ENCODE peak calls at places on chromosomes 7 and 10, in nine cellular contexts. B is epithelial cell of proximal tubule; D is GM20000; A is stimulated activated CD4-positive, alpha-beta T cell treated with anti-CD3 and anti-CD28 coated beads, Interleukin-2, amount 100 ng/mL, for 48 hours; T is tibial artery; F is renal cortical epithelial cell; M is endothelial cell; L is AG08396; C is progenitor cell of endocrine pancreas. W is an unnamed sample.

GRCh38 chr7:5612695-5613094 is 168.8 kb downstream of the RNF216 start:
- DNase-seq in C (no peak), F (no peak), M (no peak), T (no peak), L (no peak), D (no peak), B (no peak), A (no peak), W (no peak)

GRCh38 chr7:130791746-130792145 is 57.7 kb upstream of the KLF14 start:
- DNase-seq in A (no peak), T (no peak), D (no peak), C (no peak), L (no peak), F (no peak), B (no peak), M (no peak), W (no peak)

GRCh38 chr10:14184841-14185500 is 145.8 kb downstream of the FRMD4A start:
- DNase-seq in T (no peak), L (no peak), A (peak; percentile 32), D (peak; percentile 66), C (no peak), F (no peak), M (no peak), B (no peak), W (peak; percentile 21)

GRCh38 chr10:6729071-6729773 is 149.1 kb upstream of the PRKCQ start:
- DNase-seq in A (no peak), C (no peak), B (peak; percentile 73), T (no peak), L (peak; percentile 75), D (no peak), F (peak; percentile 90), M (no peak), W (no peak)

GRCh38 chr7:24572421-24573007 is 738 bp upstream of the PALS2 start:
- DNase-seq in M (peak; percentile 9), T (peak; percentile 66), A (no peak), F (peak; percentile 73), C (peak; percentile 17), B (peak; percentile 47), L (peak; percentile 37), D (peak; percentile 45), W (peak; percentile 12)

GRCh38 chr7:47303695-47304453 is 278.0 kb downstream of the TNS3 start:
- DNase-seq in F (no peak), B (no peak), A (no peak), T (no peak), M (no peak), D (no peak), C (no peak), L (no peak), W (no peak)

GRCh38 chr10:89352039-89352597 is 24.3 kb downstream of the IFIT3 start:
- DNase-seq in B (peak; percentile 95), T (peak; percentile 84), D (peak; percentile 32), A (no peak), F (peak; percentile 99), L (peak; percentile 72), M (no peak), C (peak; percentile 20), W (no peak)

GRCh38 chr7:156438011-156438410 is 202.6 kb upstream of the RNF32 start:
- DNase-seq in T (no peak), F (no peak), C (no peak), M (no peak), D (no peak), L (no peak), A (no peak), B (no peak), W (no peak)

GRCh38 chr10:125149278-125150047 is 10.9 kb downstream of the CTBP2 start:
- DNase-seq in M (no peak), D (no peak), T (peak; percentile 90), C (no peak), B (no peak), A (no peak), F (peak; percentile 90), L (peak; percentile 74), W (no peak)

GRCh38 chr7:108189733-108190388 is 59.7 kb upstream of the LAMB4 start:
- DNase-seq in L (no peak), F (no peak), C (no peak), D (peak; percentile 71), A (no peak), T (no peak), B (no peak), M (no peak), W (no peak)

GRCh38 chr10:109987413-109987812 is 20.4 kb upstream of the ADD3 start:
- DNase-seq in F (peak; percentile 62), B (no peak), A (no peak), M (no peak), C (no peak), D (no peak), T (no peak), L (peak; percentile 57), W (no peak)

GRCh38 chr10:60314306-60314940 is 75.3 kb downstream of the ANK3 start:
- DNase-seq in B (peak; percentile 25), L (peak; percentile 29), F (peak; percentile 79), A (no peak), M (no peak), C (no peak), D (no peak), T (no peak), W (no peak)

GRCh38 chr10:82609845-82610244 is 734.9 kb downstream of the NRG3 start:
- DNase-seq in C (no peak), L (no peak), F (no peak), A (no peak), T (no peak), D (no peak), B (no peak), M (no peak), W (no peak)

W was measured in stimulated activated effector memory CD8-positive, alpha-beta T cell treated with anti-CD3 and anti-CD28 coated beads, Interleukin-12 subunit alpha, Interleukin-12 subunit beta, amount 100 ng/mL, for 72 hours.